ENCODE peak calls at places on chromosomes 4 and X, in nine cellular contexts. One of them, this sample, is unnamed.

GRCh38 chr4:152220201-152220666 is 315.7 kb downstream of the FBXW7 start:
- DNase-seq in progenitor cell of endocrine pancreas: no peak
- DNase-seq in PC-9: no peak
- DNase-seq in astrocyte of the spinal cord: peak; percentile 21
- DNase-seq in BJ: peak; percentile 38
- DNase-seq in endodermal cell: no peak
- DNase-seq in HCT116: no peak
- DNase-seq in GM12865: peak; percentile 46
- DNase-seq in tibial artery: no peak
- DNase-seq in this sample: peak; percentile 13

GRCh38 chrX:45769919-45770582 is 569.4 kb upstream of the DIPK2B start:
- DNase-seq in progenitor cell of endocrine pancreas: peak; percentile 15
- DNase-seq in PC-9: peak; percentile 73
- DNase-seq in astrocyte of the spinal cord: peak; percentile 92
- DNase-seq in BJ: peak; percentile 68
- DNase-seq in endodermal cell: no peak
- DNase-seq in HCT116: no peak
- DNase-seq in GM12865: peak; percentile 72
- DNase-seq in tibial artery: peak; percentile 70
- DNase-seq in this sample: peak; percentile 47

GRCh38 chr4:167717495-167717894 is 374.8 kb upstream of the ANXA10 start:
- DNase-seq in progenitor cell of endocrine pancreas: no peak
- DNase-seq in PC-9: no peak
- DNase-seq in astrocyte of the spinal cord: no peak
- DNase-seq in BJ: no peak
- DNase-seq in endodermal cell: no peak
- DNase-seq in HCT116: no peak
- DNase-seq in GM12865: no peak
- DNase-seq in tibial artery: no peak
- DNase-seq in this sample: no peak

GRCh38 chr4:43089730-43090129 is 197.2 kb downstream of the GRXCR1 start:
- DNase-seq in progenitor cell of endocrine pancreas: no peak
- DNase-seq in PC-9: no peak
- DNase-seq in astrocyte of the spinal cord: peak; percentile 77
- DNase-seq in BJ: no peak
- DNase-seq in endodermal cell: no peak
- DNase-seq in HCT116: no peak
- DNase-seq in GM12865: no peak
- DNase-seq in tibial artery: no peak
- DNase-seq in this sample: no peak

GRCh38 chr4:139401368-139401767 is 52.6 kb upstream of the RAB33B start:
- DNase-seq in progenitor cell of endocrine pancreas: no peak
- DNase-seq in PC-9: no peak
- DNase-seq in astrocyte of the spinal cord: no peak
- DNase-seq in BJ: no peak
- DNase-seq in endodermal cell: no peak
- DNase-seq in HCT116: no peak
- DNase-seq in GM12865: no peak
- DNase-seq in tibial artery: no peak
- DNase-seq in this sample: no peak

GRCh38 chr4:137524642-137525384 is 7.5 kb downstream of the PCDH18 start:
- DNase-seq in progenitor cell of endocrine pancreas: no peak
- DNase-seq in PC-9: no peak
- DNase-seq in astrocyte of the spinal cord: peak; percentile 33
- DNase-seq in BJ: no peak
- DNase-seq in endodermal cell: no peak
- DNase-seq in HCT116: no peak
- DNase-seq in GM12865: no peak
- DNase-seq in tibial artery: no peak
- DNase-seq in this sample: no peak

GRCh38 chr4:138560448-138560847 is 318.3 kb upstream of the SLC7A11 start:
- DNase-seq in progenitor cell of endocrine pancreas: no peak
- DNase-seq in PC-9: no peak
- DNase-seq in astrocyte of the spinal cord: no peak
- DNase-seq in BJ: no peak
- DNase-seq in endodermal cell: peak; percentile 70
- DNase-seq in HCT116: no peak
- DNase-seq in GM12865: no peak
- DNase-seq in tibial artery: no peak
- DNase-seq in this sample: no peak

GRCh38 chr4:188221090-188221489 is 81.8 kb downstream of the TRIML1 start:
- DNase-seq in progenitor cell of endocrine pancreas: no peak
- DNase-seq in PC-9: peak; percentile 49
- DNase-seq in astrocyte of the spinal cord: no peak
- DNase-seq in BJ: no peak
- DNase-seq in endodermal cell: no peak
- DNase-seq in HCT116: no peak
- DNase-seq in GM12865: no peak
- DNase-seq in tibial artery: no peak
- DNase-seq in this sample: no peak

GRCh38 chr4:26507286-26507685 is 17.0 kb upstream of the CCKAR start:
- DNase-seq in progenitor cell of endocrine pancreas: no peak
- DNase-seq in PC-9: no peak
- DNase-seq in astrocyte of the spinal cord: no peak
- DNase-seq in BJ: no peak
- DNase-seq in endodermal cell: no peak
- DNase-seq in HCT116: no peak
- DNase-seq in GM12865: no peak
- DNase-seq in tibial artery: no peak
- DNase-seq in this sample: no peak

GRCh38 chrX:31435592-31435991 is 363.8 kb upstream of the FTHL17 start:
- DNase-seq in progenitor cell of endocrine pancreas: peak; percentile 17
- DNase-seq in PC-9: no peak
- DNase-seq in astrocyte of the spinal cord: peak; percentile 65
- DNase-seq in BJ: no peak
- DNase-seq in endodermal cell: peak; percentile 94
- DNase-seq in HCT116: no peak
- DNase-seq in GM12865: no peak
- DNase-seq in tibial artery: no peak
- DNase-seq in this sample: no peak

GRCh38 chrX:48487362-48487785 is 11.4 kb downstream of the FTSJ1 start:
- DNase-seq in progenitor cell of endocrine pancreas: no peak
- DNase-seq in PC-9: peak; percentile 96
- DNase-seq in astrocyte of the spinal cord: peak; percentile 94
- DNase-seq in BJ: peak; percentile 86
- DNase-seq in endodermal cell: no peak
- DNase-seq in HCT116: peak; percentile 90
- DNase-seq in GM12865: no peak
- DNase-seq in tibial artery: no peak
- DNase-seq in this sample: no peak

GRCh38 chrX:30779453-30780030 is 109.5 kb downstream of the TAB3 start:
- DNase-seq in progenitor cell of endocrine pancreas: no peak
- DNase-seq in PC-9: no peak
- DNase-seq in astrocyte of the spinal cord: no peak
- DNase-seq in BJ: no peak
- DNase-seq in endodermal cell: no peak
- DNase-seq in HCT116: no peak
- DNase-seq in GM12865: no peak
- DNase-seq in tibial artery: no peak
- DNase-seq in this sample: no peak

GRCh38 chr4:185587444-185588161 is 52.3 kb upstream of the PDLIM3 start:
- DNase-seq in progenitor cell of endocrine pancreas: no peak
- DNase-seq in PC-9: no peak
- DNase-seq in astrocyte of the spinal cord: no peak
- DNase-seq in BJ: no peak
- DNase-seq in endodermal cell: peak; percentile 89
- DNase-seq in HCT116: no peak
- DNase-seq in GM12865: peak; percentile 89
- DNase-seq in tibial artery: no peak
- DNase-seq in this sample: peak; percentile 86

GRCh38 chr4:23333556-23333945 is 556.3 kb downstream of the PPARGC1A start:
- DNase-seq in progenitor cell of endocrine pancreas: no peak
- DNase-seq in PC-9: peak; percentile 38
- DNase-seq in astrocyte of the spinal cord: peak; percentile 90
- DNase-seq in BJ: no peak
- DNase-seq in endodermal cell: no peak
- DNase-seq in HCT116: no peak
- DNase-seq in GM12865: peak; percentile 1
- DNase-seq in tibial artery: no peak
- DNase-seq in this sample: no peak

GRCh38 chr4:2255501-2256155 is 6.3 kb downstream of the MXD4 start:
- DNase-seq in progenitor cell of endocrine pancreas: no peak
- DNase-seq in PC-9: no peak
- DNase-seq in astrocyte of the spinal cord: peak; percentile 56
- DNase-seq in BJ: no peak
- DNase-seq in endodermal cell: peak; percentile 51
- DNase-seq in HCT116: no peak
- DNase-seq in GM12865: no peak
- DNase-seq in tibial artery: peak; percentile 33
- DNase-seq in this sample: no peak

GRCh38 chr4:109432676-109433075 is 939 bp upstream of the SEC24B start:
- DNase-seq in progenitor cell of endocrine pancreas: no peak
- DNase-seq in PC-9: peak; percentile 36
- DNase-seq in astrocyte of the spinal cord: peak; percentile 71
- DNase-seq in BJ: no peak
- DNase-seq in endodermal cell: no peak
- DNase-seq in HCT116: no peak
- DNase-seq in GM12865: peak; percentile 12
- DNase-seq in tibial artery: no peak
- DNase-seq in this sample: no peak

GRCh38 chrX:13164611-13165010 is 120.2 kb upstream of the FAM9C start:
- DNase-seq in progenitor cell of endocrine pancreas: no peak
- DNase-seq in PC-9: no peak
- DNase-seq in astrocyte of the spinal cord: no peak
- DNase-seq in BJ: no peak
- DNase-seq in endodermal cell: peak; percentile 57
- DNase-seq in HCT116: no peak
- DNase-seq in GM12865: no peak
- DNase-seq in tibial artery: no peak
- DNase-seq in this sample: no peak
- TF ChIP-seq CTCF in progenitor cell of endocrine pancreas: no peak
- TF ChIP-seq CTCF in PC-9: no peak
- TF ChIP-seq CTCF in astrocyte of the spinal cord: no peak
- TF ChIP-seq CTCF in BJ: no peak
- TF ChIP-seq CTCF in endodermal cell: no peak
- TF ChIP-seq CTCF in HCT116: no peak
- TF ChIP-seq CTCF in GM12865: no peak
- TF ChIP-seq CTCF in tibial artery: no peak
- TF ChIP-seq CTCF in this sample: no peak

DNA sequence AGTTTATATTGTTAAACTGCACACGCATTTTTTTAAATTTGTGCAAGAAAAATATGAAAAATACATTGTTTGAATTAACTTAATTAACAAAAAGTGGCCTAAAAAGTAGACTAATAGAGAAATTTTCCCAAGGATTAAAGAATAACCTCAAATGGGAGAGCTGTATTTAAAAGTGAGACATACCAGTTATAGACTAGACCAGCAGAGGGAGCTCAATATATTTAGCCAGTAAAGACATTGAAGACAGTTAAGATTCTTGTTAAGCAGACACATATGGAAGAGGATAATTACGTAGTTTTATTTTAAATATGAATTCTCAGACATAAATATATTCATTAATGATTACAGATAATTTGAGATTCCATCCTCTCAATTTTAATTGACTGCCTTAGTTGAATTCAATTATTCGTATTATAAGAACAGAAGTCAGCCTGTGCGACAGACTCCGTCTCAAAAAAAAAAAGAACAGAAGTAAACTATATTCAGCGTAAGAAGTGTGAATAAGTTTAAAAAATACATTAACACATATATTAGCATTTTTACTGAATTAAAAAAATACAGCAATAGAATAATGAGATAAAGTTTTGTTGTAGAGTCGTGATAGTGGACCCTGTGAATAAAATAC is 64.8 kb downstream of the GLRA3 start:
- DNase-seq in progenitor cell of endocrine pancreas: no peak
- DNase-seq in PC-9: no peak
- DNase-seq in astrocyte of the spinal cord: peak; percentile 74
- DNase-seq in BJ: no peak
- DNase-seq in endodermal cell: no peak
- DNase-seq in HCT116: peak; percentile 40
- DNase-seq in GM12865: peak; percentile 48
- DNase-seq in tibial artery: no peak
- DNase-seq in this sample: peak; percentile 18
- TF ChIP-seq CTCF in progenitor cell of endocrine pancreas: peak; percentile 82
- TF ChIP-seq CTCF in PC-9: peak; percentile 70
- TF ChIP-seq CTCF in astrocyte of the spinal cord: peak; percentile 58
- TF ChIP-seq CTCF in BJ: peak; percentile 56
- TF ChIP-seq CTCF in endodermal cell: peak; percentile 87
- TF ChIP-seq CTCF in HCT116: peak; percentile 55
- TF ChIP-seq CTCF in GM12865: peak; percentile 35
- TF ChIP-seq CTCF in tibial artery: peak; percentile 50
- TF ChIP-seq CTCF in this sample: peak; percentile 67

DNA sequence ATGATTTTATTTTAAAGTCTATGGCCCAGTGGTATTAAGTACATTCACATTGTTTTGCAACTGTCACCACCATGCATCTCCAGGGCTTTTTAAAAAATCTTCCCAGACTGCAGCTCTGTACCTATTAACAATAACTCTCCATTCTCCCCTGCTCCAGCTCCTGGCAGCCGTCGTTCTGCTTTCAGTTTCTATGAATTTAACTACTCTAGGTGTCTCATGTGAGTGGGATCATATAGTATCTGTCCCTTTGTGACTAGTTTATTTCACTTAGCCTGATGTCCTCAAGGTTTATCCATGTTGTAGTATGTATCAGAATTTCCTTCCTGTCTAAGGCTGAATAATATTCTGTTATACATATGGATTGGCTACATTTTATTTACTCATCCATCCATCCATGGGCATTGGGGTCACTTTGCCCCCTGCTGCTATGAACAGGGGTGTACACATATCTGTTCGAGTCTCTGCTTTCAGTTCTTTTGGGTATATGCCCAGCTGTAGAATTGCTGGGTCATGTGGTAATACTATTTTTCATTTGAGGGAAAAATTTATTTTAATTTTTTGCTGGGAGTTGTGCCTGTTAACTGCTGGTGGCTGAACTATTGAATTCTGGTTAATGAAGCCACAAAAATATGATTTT is 131.3 kb downstream of the ARHGAP10 start:
- DNase-seq in progenitor cell of endocrine pancreas: no peak
- DNase-seq in PC-9: no peak
- DNase-seq in astrocyte of the spinal cord: no peak
- DNase-seq in BJ: no peak
- DNase-seq in endodermal cell: no peak
- DNase-seq in HCT116: no peak
- DNase-seq in GM12865: peak; percentile 29
- DNase-seq in tibial artery: no peak
- DNase-seq in this sample: no peak
- TF ChIP-seq CTCF in progenitor cell of endocrine pancreas: peak; percentile 14
- TF ChIP-seq CTCF in PC-9: no peak
- TF ChIP-seq CTCF in astrocyte of the spinal cord: peak; percentile 2
- TF ChIP-seq CTCF in BJ: no peak
- TF ChIP-seq CTCF in endodermal cell: no peak
- TF ChIP-seq CTCF in HCT116: no peak
- TF ChIP-seq CTCF in GM12865: peak; percentile 14
- TF ChIP-seq CTCF in tibial artery: no peak
- TF ChIP-seq CTCF in this sample: peak; percentile 27

DNA sequence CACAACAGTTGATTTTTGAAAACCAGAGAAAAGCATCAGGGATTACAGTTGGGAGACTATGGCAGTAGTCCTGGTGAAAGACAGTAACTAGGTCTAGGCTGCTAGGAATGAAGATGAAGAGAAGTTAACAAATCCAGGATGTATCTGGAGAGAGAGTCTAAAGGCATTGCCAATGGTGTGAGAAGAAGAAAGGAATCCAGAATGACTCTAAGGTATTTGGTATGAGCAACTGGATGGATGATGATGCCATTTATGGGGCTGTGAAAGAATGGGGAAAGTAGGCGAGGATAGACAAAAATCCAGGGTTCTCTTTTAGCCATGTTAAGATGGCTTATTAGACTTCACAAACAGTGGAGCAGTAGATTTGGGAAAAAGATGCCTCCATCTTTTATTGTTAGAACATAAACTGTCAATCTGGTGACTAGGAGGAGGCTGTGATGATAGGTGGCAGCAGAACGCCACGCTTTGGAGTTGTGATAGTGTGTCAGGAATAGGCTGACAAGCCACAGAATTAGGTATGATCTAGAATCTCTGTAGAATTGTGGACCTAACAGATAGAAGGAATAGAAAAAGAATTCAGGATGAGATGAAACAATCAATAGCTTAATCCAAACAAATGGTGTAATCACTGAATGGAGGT is 27.3 kb upstream of the JADE1 start:
- DNase-seq in progenitor cell of endocrine pancreas: no peak
- DNase-seq in PC-9: no peak
- DNase-seq in astrocyte of the spinal cord: no peak
- DNase-seq in BJ: no peak
- DNase-seq in endodermal cell: peak; percentile 78
- DNase-seq in HCT116: peak; percentile 18
- DNase-seq in GM12865: peak; percentile 49
- DNase-seq in tibial artery: peak; percentile 51
- DNase-seq in this sample: peak; percentile 57
- TF ChIP-seq CTCF in progenitor cell of endocrine pancreas: no peak
- TF ChIP-seq CTCF in PC-9: no peak
- TF ChIP-seq CTCF in astrocyte of the spinal cord: no peak
- TF ChIP-seq CTCF in BJ: no peak
- TF ChIP-seq CTCF in endodermal cell: peak; percentile 63
- TF ChIP-seq CTCF in HCT116: peak; percentile 19
- TF ChIP-seq CTCF in GM12865: peak; percentile 42
- TF ChIP-seq CTCF in tibial artery: peak; percentile 27
- TF ChIP-seq CTCF in this sample: peak; percentile 39

This sample was measured in GM13977.